ENCODE peak calls at places on chromosomes 12 and 14, in five cellular contexts. L, P, N, W and D are unnamed samples.

GRCh38 chr12:6038160-6038559 is 86.3 kb downstream of the VWF start:
- DNase-seq in P (no peak), W (peak), N (peak), L (peak), D (peak)

GRCh38 chr14:54804720-54805060 is 97.9 kb downstream of the GCH1 start:
- DNase-seq in W (no peak), N (peak), P (no peak), L (no peak), D (no peak)

GRCh38 chr12:127588224-127588623 is 678.7 kb upstream of the TMEM132C start:
- DNase-seq in P (no peak), N (no peak), L (no peak), W (no peak), D (no peak)

GRCh38 chr12:105461276-105461975 is 130.9 kb downstream of the C12orf75 start:
- DNase-seq in P (no peak), L (no peak), N (no peak), W (no peak), D (no peak)

GRCh38 chr14:77556946-77557345 is 58.3 kb upstream of the ISM2 start:
- DNase-seq in W (no peak), P (no peak), L (no peak), N (no peak), D (no peak)

GRCh38 chr12:57195186-57195585 is 21.4 kb upstream of the NXPH4 start:
- DNase-seq in P (no peak), W (no peak), N (no peak), L (no peak), D (no peak)

GRCh38 chr12:42643881-42644579 is 54.5 kb upstream of the PRICKLE1 start:
- DNase-seq in N (no peak), P (no peak), W (no peak), L (no peak), D (peak)

GRCh38 chr12:112971248-112971647 is 7.1 kb upstream of the OAS2 start:
- DNase-seq in L (no peak), P (no peak), N (peak), W (no peak), D (no peak)

GRCh38 chr14:90483117-90483516 is 86.3 kb downstream of the CALM1 start:
- DNase-seq in L (no peak), P (no peak), N (no peak), W (no peak), D (no peak)

GRCh38 chr12:69055280-69055679 is 122.3 kb upstream of the CPM start:
- DNase-seq in N (no peak), L (no peak), W (no peak), P (no peak), D (no peak)

GRCh38 chr12:112839386-112839972 is 47.9 kb downstream of the RPH3A start:
- DNase-seq in L (no peak), W (no peak), N (peak), P (no peak), D (peak)

GRCh38 chr12:132474237-132474741 is 15.7 kb upstream of the FBRSL1 start:
- DNase-seq in N (no peak), W (no peak), L (no peak), P (no peak), D (no peak)

GRCh38 chr14:64522591-64523355 is 17.8 kb upstream of the HSPA2 start:
- DNase-seq in W (no peak), L (no peak), N (no peak), P (no peak), D (no peak)

GRCh38 chr14:92316937-92317336 is 6.0 kb upstream of the SLC24A4 start:
- DNase-seq in W (no peak), L (no peak), P (no peak), N (no peak), D (no peak)

GRCh38 chr14:77100961-77101360 is 2.9 kb downstream of the CIPC start:
- DNase-seq in P (no peak), L (no peak), N (no peak), W (no peak), D (peak)